ENCODE peak calls at places on chromosomes 7 and 10, in six cellular contexts. One of them, this sample, is unnamed.

GRCh38 chr7:36079446-36080025 is 73.5 kb upstream of the EEPD1 start:
- DNase-seq in transverse colon: no peak
- DNase-seq in endothelial cell: no peak
- DNase-seq in GM13977: no peak
- DNase-seq in ascending aorta: no peak
- DNase-seq in dorsolateral prefrontal cortex: no peak
- DNase-seq in this sample: no peak

GRCh38 chr10:121130382-121130781 is 279.2 kb downstream of the WDR11 start:
- DNase-seq in dorsolateral prefrontal cortex: no peak
- DNase-seq in transverse colon: no peak
- DNase-seq in ascending aorta: no peak
- DNase-seq in GM13977: no peak
- DNase-seq in endothelial cell: no peak
- DNase-seq in this sample: no peak

GRCh38 chr10:118662228-118663035 is 67.0 kb upstream of the PRLHR start:
- DNase-seq in endothelial cell: no peak
- DNase-seq in transverse colon: peak
- DNase-seq in ascending aorta: no peak
- DNase-seq in dorsolateral prefrontal cortex: no peak
- DNase-seq in GM13977: no peak
- DNase-seq in this sample: no peak

GRCh38 chr10:122323941-122324675 is 50.4 kb upstream of the PLEKHA1 start:
- DNase-seq in endothelial cell: no peak
- DNase-seq in dorsolateral prefrontal cortex: no peak
- DNase-seq in ascending aorta: peak
- DNase-seq in GM13977: no peak
- DNase-seq in transverse colon: no peak
- DNase-seq in this sample: no peak

GRCh38 chr10:59177031-59177861 is 803 bp downstream of the PHYHIPL start:
- DNase-seq in ascending aorta: no peak
- DNase-seq in dorsolateral prefrontal cortex: peak
- DNase-seq in transverse colon: no peak
- DNase-seq in GM13977: peak
- DNase-seq in endothelial cell: peak
- DNase-seq in this sample: peak

GRCh38 chr7:100835903-100836811 is 8.8 kb upstream of the EPHB4 start:
- DNase-seq in endothelial cell: peak
- DNase-seq in dorsolateral prefrontal cortex: no peak
- DNase-seq in GM13977: no peak
- DNase-seq in transverse colon: peak
- DNase-seq in ascending aorta: no peak
- DNase-seq in this sample: no peak

GRCh38 chr7:66043681-66044497 is 31.7 kb upstream of the ASL start:
- DNase-seq in endothelial cell: peak
- DNase-seq in GM13977: peak
- DNase-seq in dorsolateral prefrontal cortex: peak
- DNase-seq in transverse colon: peak
- DNase-seq in ascending aorta: no peak
- DNase-seq in this sample: peak

GRCh38 chr7:157689269-157690057 is 352.7 kb downstream of the DNAJB6 start:
- DNase-seq in dorsolateral prefrontal cortex: no peak
- DNase-seq in endothelial cell: no peak
- DNase-seq in ascending aorta: no peak
- DNase-seq in GM13977: no peak
- DNase-seq in transverse colon: no peak
- DNase-seq in this sample: no peak

GRCh38 chr7:142997590-142997989 is 29.3 kb downstream of the OR9A2 start:
- DNase-seq in endothelial cell: no peak
- DNase-seq in GM13977: no peak
- DNase-seq in transverse colon: no peak
- DNase-seq in dorsolateral prefrontal cortex: no peak
- DNase-seq in ascending aorta: no peak
- DNase-seq in this sample: no peak

GRCh38 chr10:35195361-35196306 is 69.0 kb downstream of the CREM start:
- DNase-seq in transverse colon: peak
- DNase-seq in endothelial cell: peak
- DNase-seq in GM13977: peak
- DNase-seq in dorsolateral prefrontal cortex: no peak
- DNase-seq in ascending aorta: peak
- DNase-seq in this sample: peak

GRCh38 chr7:138755331-138755747 is 42.5 kb upstream of the TMEM213 start:
- DNase-seq in GM13977: no peak
- DNase-seq in endothelial cell: no peak
- DNase-seq in transverse colon: no peak
- DNase-seq in ascending aorta: no peak
- DNase-seq in dorsolateral prefrontal cortex: no peak
- DNase-seq in this sample: no peak

GRCh38 chr7:30846378-30846777 is 65.3 kb upstream of the AQP1 start:
- DNase-seq in dorsolateral prefrontal cortex: no peak
- DNase-seq in GM13977: no peak
- DNase-seq in endothelial cell: no peak
- DNase-seq in ascending aorta: no peak
- DNase-seq in transverse colon: peak
- DNase-seq in this sample: no peak

GRCh38 chr10:50291261-50291850 is 40.0 kb upstream of the ASAH2 start:
- DNase-seq in dorsolateral prefrontal cortex: no peak
- DNase-seq in transverse colon: no peak
- DNase-seq in ascending aorta: no peak
- DNase-seq in endothelial cell: no peak
- DNase-seq in GM13977: peak
- DNase-seq in this sample: no peak

GRCh38 chr10:75910032-75910431 is 478.6 kb downstream of the LRMDA start:
- DNase-seq in GM13977: no peak
- DNase-seq in transverse colon: no peak
- DNase-seq in dorsolateral prefrontal cortex: no peak
- DNase-seq in ascending aorta: no peak
- DNase-seq in endothelial cell: no peak
- DNase-seq in this sample: no peak
- TF ChIP-seq CTCF in GM13977: no peak
- TF ChIP-seq CTCF in transverse colon: peak
- TF ChIP-seq CTCF in dorsolateral prefrontal cortex: peak
- TF ChIP-seq CTCF in ascending aorta: peak
- TF ChIP-seq CTCF in endothelial cell: peak
- TF ChIP-seq CTCF in this sample: no peak

DNA sequence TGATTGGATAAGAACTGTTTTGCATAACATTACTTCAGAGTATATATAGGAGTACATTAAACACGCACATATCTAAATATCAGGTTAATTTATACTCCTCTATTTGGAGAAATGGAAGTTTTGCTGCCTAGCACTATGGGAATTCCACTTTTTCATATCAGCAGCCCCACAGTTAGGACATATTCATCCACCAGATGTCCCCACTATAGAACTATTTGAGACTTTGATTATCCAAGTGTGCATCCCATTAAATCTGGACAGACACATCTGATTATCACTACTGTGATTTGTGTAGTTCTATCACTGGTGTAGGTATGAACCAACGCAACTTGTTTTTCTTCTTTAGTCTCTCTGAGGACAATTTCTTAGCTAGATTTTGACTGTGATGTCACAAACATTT is 345.7 kb downstream of the THSD7A start:
- DNase-seq in transverse colon: no peak
- DNase-seq in ascending aorta: no peak
- DNase-seq in dorsolateral prefrontal cortex: no peak
- DNase-seq in GM13977: no peak
- DNase-seq in endothelial cell: no peak
- DNase-seq in this sample: no peak
- TF ChIP-seq CTCF in transverse colon: no peak
- TF ChIP-seq CTCF in ascending aorta: no peak
- TF ChIP-seq CTCF in dorsolateral prefrontal cortex: no peak
- TF ChIP-seq CTCF in GM13977: no peak
- TF ChIP-seq CTCF in endothelial cell: no peak
- TF ChIP-seq CTCF in this sample: no peak

DNA sequence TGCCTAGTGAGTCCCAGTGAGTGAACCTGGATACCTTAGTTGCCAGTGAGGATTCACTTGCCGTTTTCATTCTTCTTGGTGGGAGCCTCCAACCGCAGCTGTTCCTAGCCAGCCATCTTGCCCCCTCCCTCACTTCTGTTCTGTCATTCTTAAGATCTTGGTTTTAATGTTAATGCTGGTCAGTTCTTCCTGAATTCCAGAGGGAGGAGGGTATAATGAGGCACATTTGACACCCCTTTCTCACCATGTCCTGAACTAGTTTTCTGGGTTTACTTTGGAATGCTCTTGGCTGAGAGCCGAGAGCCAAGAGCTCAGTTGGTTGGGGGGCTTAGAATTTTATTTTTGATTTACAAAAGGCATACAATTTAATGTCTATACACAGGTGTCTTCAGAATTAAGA is 78.5 kb upstream of the ADCY1 start:
- DNase-seq in dorsolateral prefrontal cortex: no peak
- DNase-seq in GM13977: no peak
- DNase-seq in endothelial cell: no peak
- DNase-seq in transverse colon: no peak
- DNase-seq in ascending aorta: no peak
- DNase-seq in this sample: no peak
- TF ChIP-seq CTCF in dorsolateral prefrontal cortex: no peak
- TF ChIP-seq CTCF in GM13977: no peak
- TF ChIP-seq CTCF in endothelial cell: no peak
- TF ChIP-seq CTCF in transverse colon: no peak
- TF ChIP-seq CTCF in ascending aorta: no peak
- TF ChIP-seq CTCF in this sample: no peak

DNA sequence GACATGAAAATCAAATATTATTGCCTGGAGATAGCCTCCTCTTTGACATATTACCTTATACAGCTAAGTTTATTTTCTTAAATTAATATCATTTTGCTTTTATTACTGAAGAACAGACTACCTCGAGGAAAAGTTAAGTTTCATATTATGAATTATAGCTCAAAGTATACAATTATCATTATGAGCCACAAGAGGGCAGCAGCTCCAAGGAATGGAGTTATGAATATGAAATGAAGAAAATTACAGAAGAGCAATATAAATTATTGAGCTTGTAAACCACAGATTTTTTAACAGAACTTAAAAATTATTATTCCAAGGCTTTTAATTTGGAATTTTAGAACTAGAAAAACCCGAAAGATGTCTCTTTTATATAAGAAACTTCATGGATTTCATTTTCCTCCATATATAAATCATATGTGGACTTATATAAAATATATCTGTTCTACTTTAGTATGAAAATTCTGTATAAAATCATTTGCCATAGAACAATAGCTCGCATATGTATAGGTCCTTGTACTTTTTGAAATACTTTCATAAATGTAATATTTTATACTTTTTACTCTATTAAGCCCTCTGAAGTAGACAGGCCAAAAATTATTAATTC is 40.1 kb downstream of the IQUB start:
- DNase-seq in ascending aorta: no peak
- DNase-seq in GM13977: peak
- DNase-seq in dorsolateral prefrontal cortex: no peak
- DNase-seq in endothelial cell: no peak
- DNase-seq in transverse colon: peak
- DNase-seq in this sample: peak
- TF ChIP-seq CTCF in ascending aorta: peak
- TF ChIP-seq CTCF in GM13977: peak
- TF ChIP-seq CTCF in dorsolateral prefrontal cortex: peak
- TF ChIP-seq CTCF in endothelial cell: peak
- TF ChIP-seq CTCF in transverse colon: peak
- TF ChIP-seq CTCF in this sample: peak

GRCh38 chr10:66586073-66586472 is 339.8 kb upstream of the LRRTM3 start:
- DNase-seq in transverse colon: peak
- DNase-seq in dorsolateral prefrontal cortex: no peak
- DNase-seq in GM13977: no peak
- DNase-seq in endothelial cell: peak
- DNase-seq in ascending aorta: no peak
- DNase-seq in this sample: no peak
- TF ChIP-seq CTCF in transverse colon: peak
- TF ChIP-seq CTCF in dorsolateral prefrontal cortex: no peak
- TF ChIP-seq CTCF in GM13977: peak
- TF ChIP-seq CTCF in endothelial cell: peak
- TF ChIP-seq CTCF in ascending aorta: no peak
- TF ChIP-seq CTCF in this sample: no peak